ENCODE peak calls at places on chromosomes 5 and 9, in seven cellular contexts. One of them, this sample, is unnamed. For H3K4me1, the result is how much of the 10 kb centered on the place peaks cover.

GRCh38 chr9:137403281-137403680 is 19.7 kb downstream of the EXD3 start:
- DNase-seq in CD8-positive, alpha-beta T cell: no peak
- DNase-seq in neural progenitor cell: no peak
- DNase-seq in hepatocyte: no peak
- DNase-seq in HCT116: no peak
- DNase-seq in naive thymus-derived CD4-positive, alpha-beta T cell: no peak
- DNase-seq in SJCRH30: no peak
- DNase-seq in this sample: no peak

GRCh38 chr9:109320734-109321448 is at the start of gene EPB41L4B:
- DNase-seq in naive thymus-derived CD4-positive, alpha-beta T cell: peak
- DNase-seq in SJCRH30: peak
- DNase-seq in HCT116: peak
- DNase-seq in CD8-positive, alpha-beta T cell: peak
- DNase-seq in hepatocyte: peak
- DNase-seq in neural progenitor cell: peak
- DNase-seq in this sample: peak

GRCh38 chr9:132644251-132644650 is 25.5 kb downstream of the DDX31 start:
- DNase-seq in HCT116: no peak
- DNase-seq in naive thymus-derived CD4-positive, alpha-beta T cell: no peak
- DNase-seq in hepatocyte: no peak
- DNase-seq in CD8-positive, alpha-beta T cell: no peak
- DNase-seq in neural progenitor cell: peak
- DNase-seq in SJCRH30: peak
- DNase-seq in this sample: no peak

GRCh38 chr9:111427186-111427585 is 57.0 kb downstream of the ECPAS start:
- DNase-seq in neural progenitor cell: no peak
- DNase-seq in HCT116: peak
- DNase-seq in hepatocyte: no peak
- DNase-seq in SJCRH30: no peak
- DNase-seq in CD8-positive, alpha-beta T cell: no peak
- DNase-seq in naive thymus-derived CD4-positive, alpha-beta T cell: no peak
- DNase-seq in this sample: no peak

GRCh38 chr5:139422307-139422893 is 16.9 kb downstream of the DNAJC18 start:
- DNase-seq in CD8-positive, alpha-beta T cell: peak
- DNase-seq in SJCRH30: peak
- DNase-seq in neural progenitor cell: peak
- DNase-seq in hepatocyte: peak
- DNase-seq in naive thymus-derived CD4-positive, alpha-beta T cell: peak
- DNase-seq in HCT116: peak
- DNase-seq in this sample: peak

GRCh38 chr5:112779531-112779930 is 41.8 kb downstream of the APC start:
- DNase-seq in CD8-positive, alpha-beta T cell: no peak
- DNase-seq in HCT116: no peak
- DNase-seq in SJCRH30: no peak
- DNase-seq in hepatocyte: no peak
- DNase-seq in naive thymus-derived CD4-positive, alpha-beta T cell: no peak
- DNase-seq in neural progenitor cell: no peak
- DNase-seq in this sample: no peak

GRCh38 chr9:93589688-93590087 is 13.3 kb downstream of the PHF2 start:
- DNase-seq in SJCRH30: peak
- DNase-seq in neural progenitor cell: peak
- DNase-seq in HCT116: no peak
- DNase-seq in CD8-positive, alpha-beta T cell: no peak
- DNase-seq in hepatocyte: peak
- DNase-seq in naive thymus-derived CD4-positive, alpha-beta T cell: no peak
- DNase-seq in this sample: no peak

GRCh38 chr9:8734760-8735159 is 935.2 kb upstream of the DMAC1 start:
- DNase-seq in hepatocyte: no peak
- DNase-seq in HCT116: no peak
- DNase-seq in SJCRH30: peak
- DNase-seq in naive thymus-derived CD4-positive, alpha-beta T cell: no peak
- DNase-seq in neural progenitor cell: peak
- DNase-seq in CD8-positive, alpha-beta T cell: no peak
- DNase-seq in this sample: no peak

GRCh38 chr9:116342071-116342470 is 188.5 kb downstream of the PAPPA start:
- DNase-seq in HCT116: no peak
- DNase-seq in SJCRH30: no peak
- DNase-seq in neural progenitor cell: peak
- DNase-seq in hepatocyte: no peak
- DNase-seq in CD8-positive, alpha-beta T cell: no peak
- DNase-seq in naive thymus-derived CD4-positive, alpha-beta T cell: no peak
- DNase-seq in this sample: no peak

GRCh38 chr5:113166710-113167366 is 190.2 kb downstream of the DCP2 start:
- DNase-seq in CD8-positive, alpha-beta T cell: no peak
- DNase-seq in hepatocyte: peak
- DNase-seq in SJCRH30: peak
- DNase-seq in neural progenitor cell: peak
- DNase-seq in HCT116: peak
- DNase-seq in naive thymus-derived CD4-positive, alpha-beta T cell: no peak
- DNase-seq in this sample: no peak

GRCh38 chr9:97555164-97555563 is 53.7 kb downstream of the TMOD1 start:
- DNase-seq in neural progenitor cell: peak
- DNase-seq in CD8-positive, alpha-beta T cell: no peak
- DNase-seq in SJCRH30: peak
- DNase-seq in naive thymus-derived CD4-positive, alpha-beta T cell: no peak
- DNase-seq in HCT116: no peak
- DNase-seq in hepatocyte: no peak
- DNase-seq in this sample: peak

GRCh38 chr5:74122979-74123575 is 497.1 kb downstream of the ARHGEF28 start:
- DNase-seq in CD8-positive, alpha-beta T cell: no peak
- DNase-seq in hepatocyte: no peak
- DNase-seq in SJCRH30: peak
- DNase-seq in naive thymus-derived CD4-positive, alpha-beta T cell: no peak
- DNase-seq in neural progenitor cell: no peak
- DNase-seq in HCT116: no peak
- DNase-seq in this sample: no peak

GRCh38 chr5:64612349-64612961 is 77.8 kb upstream of the SHISAL2B start:
- DNase-seq in HCT116: peak
- DNase-seq in SJCRH30: peak
- DNase-seq in neural progenitor cell: peak
- DNase-seq in CD8-positive, alpha-beta T cell: no peak
- DNase-seq in naive thymus-derived CD4-positive, alpha-beta T cell: no peak
- DNase-seq in hepatocyte: peak
- DNase-seq in this sample: peak

GRCh38 chr5:43041131-43041668 is 1.1 kb upstream of the ANXA2R start:
- DNase-seq in SJCRH30: no peak
- DNase-seq in hepatocyte: peak
- DNase-seq in HCT116: no peak
- DNase-seq in CD8-positive, alpha-beta T cell: peak
- DNase-seq in naive thymus-derived CD4-positive, alpha-beta T cell: peak
- DNase-seq in neural progenitor cell: peak
- DNase-seq in this sample: no peak

GRCh38 chr5:172486451-172486850 is 32.1 kb upstream of the SH3PXD2B start:
- DNase-seq in SJCRH30: no peak
- DNase-seq in hepatocyte: no peak
- DNase-seq in neural progenitor cell: no peak
- DNase-seq in CD8-positive, alpha-beta T cell: no peak
- DNase-seq in naive thymus-derived CD4-positive, alpha-beta T cell: no peak
- DNase-seq in HCT116: no peak
- DNase-seq in this sample: no peak

GRCh38 chr5:38330207-38330606 is 71.8 kb downstream of the EGFLAM start:
- DNase-seq in CD8-positive, alpha-beta T cell: no peak
- DNase-seq in SJCRH30: no peak
- DNase-seq in neural progenitor cell: no peak
- DNase-seq in hepatocyte: no peak
- DNase-seq in naive thymus-derived CD4-positive, alpha-beta T cell: no peak
- DNase-seq in HCT116: no peak
- DNase-seq in this sample: no peak

GRCh38 chr5:173826921-173827350 is 61.2 kb upstream of the CPEB4 start:
- DNase-seq in CD8-positive, alpha-beta T cell: no peak
- DNase-seq in SJCRH30: no peak
- DNase-seq in HCT116: no peak
- DNase-seq in hepatocyte: no peak
- DNase-seq in naive thymus-derived CD4-positive, alpha-beta T cell: no peak
- DNase-seq in neural progenitor cell: no peak
- DNase-seq in this sample: peak

GRCh38 chr5:148186248-148187003 is 16.4 kb upstream of the SPINK6 start:
- DNase-seq in naive thymus-derived CD4-positive, alpha-beta T cell: no peak
- DNase-seq in hepatocyte: no peak
- DNase-seq in CD8-positive, alpha-beta T cell: no peak
- DNase-seq in neural progenitor cell: no peak
- DNase-seq in SJCRH30: no peak
- DNase-seq in HCT116: no peak
- DNase-seq in this sample: no peak

GRCh38 chr9:14692536-14692917 is 705 bp downstream of the ZDHHC21 start:
- DNase-seq in SJCRH30: peak
- DNase-seq in HCT116: no peak
- DNase-seq in naive thymus-derived CD4-positive, alpha-beta T cell: no peak
- DNase-seq in CD8-positive, alpha-beta T cell: no peak
- DNase-seq in hepatocyte: no peak
- DNase-seq in neural progenitor cell: no peak
- DNase-seq in this sample: no peak

GRCh38 chr9:126326228-126327015 is at the start of gene MVB12B:
- DNase-seq in naive thymus-derived CD4-positive, alpha-beta T cell: peak
- DNase-seq in neural progenitor cell: peak
- DNase-seq in CD8-positive, alpha-beta T cell: peak
- DNase-seq in hepatocyte: peak
- DNase-seq in SJCRH30: peak
- DNase-seq in HCT116: no peak
- DNase-seq in this sample: peak

GRCh38 chr5:82413302-82414042 is 135.3 kb upstream of the RPS23 start:
- DNase-seq in HCT116: no peak
- DNase-seq in CD8-positive, alpha-beta T cell: no peak
- DNase-seq in neural progenitor cell: no peak
- DNase-seq in SJCRH30: no peak
- DNase-seq in naive thymus-derived CD4-positive, alpha-beta T cell: no peak
- DNase-seq in hepatocyte: no peak
- DNase-seq in this sample: no peak

GRCh38 chr5:98110270-98110669 is 663.2 kb upstream of the RGMB start:
- DNase-seq in CD8-positive, alpha-beta T cell: no peak
- DNase-seq in naive thymus-derived CD4-positive, alpha-beta T cell: no peak
- DNase-seq in SJCRH30: peak
- DNase-seq in neural progenitor cell: no peak
- DNase-seq in HCT116: no peak
- DNase-seq in hepatocyte: no peak
- DNase-seq in this sample: no peak

GRCh38 chr9:135702002-135702721 is at the start of gene KCNT1:
- DNase-seq in HCT116: no peak
- DNase-seq in hepatocyte: peak
- DNase-seq in neural progenitor cell: peak
- DNase-seq in naive thymus-derived CD4-positive, alpha-beta T cell: peak
- DNase-seq in CD8-positive, alpha-beta T cell: no peak
- DNase-seq in SJCRH30: peak
- DNase-seq in this sample: peak

GRCh38 chr5:67215592-67216471 is 19.2 kb upstream of the CD180 start:
- DNase-seq in naive thymus-derived CD4-positive, alpha-beta T cell: peak
- DNase-seq in CD8-positive, alpha-beta T cell: peak
- DNase-seq in hepatocyte: peak
- DNase-seq in HCT116: no peak
- DNase-seq in SJCRH30: peak
- DNase-seq in neural progenitor cell: no peak
- DNase-seq in this sample: peak

GRCh38 chr9:125829743-125830142 is 82.6 kb downstream of the PBX3 start:
- DNase-seq in SJCRH30: no peak
- DNase-seq in naive thymus-derived CD4-positive, alpha-beta T cell: peak
- DNase-seq in HCT116: no peak
- DNase-seq in neural progenitor cell: no peak
- DNase-seq in CD8-positive, alpha-beta T cell: peak
- DNase-seq in hepatocyte: no peak
- DNase-seq in this sample: peak

GRCh38 chr9:127397722-127398647 is 1.0 kb downstream of the SLC2A8 start:
- DNase-seq in hepatocyte: peak
- DNase-seq in HCT116: no peak
- DNase-seq in SJCRH30: peak
- DNase-seq in neural progenitor cell: peak
- DNase-seq in CD8-positive, alpha-beta T cell: no peak
- DNase-seq in naive thymus-derived CD4-positive, alpha-beta T cell: no peak
- DNase-seq in this sample: peak
- H3K27ac ChIP-seq in hepatocyte: peak
- H3K27ac ChIP-seq in HCT116: peak
- H3K27ac ChIP-seq in SJCRH30: no peak
- H3K27ac ChIP-seq in neural progenitor cell: no peak
- H3K27ac ChIP-seq in CD8-positive, alpha-beta T cell: no peak
- H3K27ac ChIP-seq in naive thymus-derived CD4-positive, alpha-beta T cell: no peak
- H3K27ac ChIP-seq in this sample: no peak

DNA sequence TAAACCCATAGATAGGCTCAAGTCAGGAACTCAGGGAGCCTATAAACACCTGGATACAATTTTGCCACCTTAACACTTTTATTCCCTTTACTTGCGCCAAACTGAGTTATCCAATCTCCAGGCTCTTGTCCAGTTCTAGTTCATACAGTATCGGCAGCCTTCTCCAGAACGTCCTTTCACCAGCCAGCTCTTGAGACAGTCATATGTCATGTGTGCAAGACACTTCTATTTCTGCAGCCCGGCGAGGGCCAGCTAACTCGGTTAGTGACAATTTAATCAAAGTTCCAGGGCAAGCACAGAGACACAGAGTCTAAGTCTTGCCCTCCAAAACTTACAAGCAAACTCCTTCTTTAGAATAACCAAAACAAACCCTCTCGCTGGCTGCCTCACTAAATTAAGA is 12.9 kb downstream of the ABCA1 start:
- DNase-seq in HCT116: no peak
- DNase-seq in SJCRH30: no peak
- DNase-seq in CD8-positive, alpha-beta T cell: no peak
- DNase-seq in naive thymus-derived CD4-positive, alpha-beta T cell: no peak
- DNase-seq in neural progenitor cell: no peak
- DNase-seq in hepatocyte: no peak
- DNase-seq in this sample: no peak
- H3K4me1 ChIP-seq in HCT116: under half
- H3K4me1 ChIP-seq in SJCRH30: under half
- H3K4me1 ChIP-seq in CD8-positive, alpha-beta T cell: under half
- H3K4me1 ChIP-seq in naive thymus-derived CD4-positive, alpha-beta T cell: under half
- H3K4me1 ChIP-seq in neural progenitor cell: under half
- H3K4me1 ChIP-seq in hepatocyte: under half
- H3K4me1 ChIP-seq in this sample: under half

GRCh38 chr5:170265527-170265926 is 32.0 kb downstream of the LCP2 start:
- DNase-seq in CD8-positive, alpha-beta T cell: no peak
- DNase-seq in SJCRH30: no peak
- DNase-seq in neural progenitor cell: peak
- DNase-seq in HCT116: no peak
- DNase-seq in hepatocyte: peak
- DNase-seq in naive thymus-derived CD4-positive, alpha-beta T cell: no peak
- DNase-seq in this sample: no peak
- H3K27ac ChIP-seq in CD8-positive, alpha-beta T cell: no peak
- H3K27ac ChIP-seq in SJCRH30: no peak
- H3K27ac ChIP-seq in neural progenitor cell: no peak
- H3K27ac ChIP-seq in HCT116: no peak
- H3K27ac ChIP-seq in hepatocyte: no peak
- H3K27ac ChIP-seq in naive thymus-derived CD4-positive, alpha-beta T cell: peak
- H3K27ac ChIP-seq in this sample: no peak

GRCh38 chr5:87122171-87122977 is 145.3 kb upstream of the RASA1 start:
- DNase-seq in CD8-positive, alpha-beta T cell: no peak
- DNase-seq in HCT116: no peak
- DNase-seq in SJCRH30: no peak
- DNase-seq in hepatocyte: no peak
- DNase-seq in neural progenitor cell: no peak
- DNase-seq in naive thymus-derived CD4-positive, alpha-beta T cell: no peak
- DNase-seq in this sample: no peak

GRCh38 chr5:87120518-87121314 is 147.0 kb upstream of the RASA1 start:
- DNase-seq in HCT116: peak
- DNase-seq in hepatocyte: no peak
- DNase-seq in CD8-positive, alpha-beta T cell: peak
- DNase-seq in neural progenitor cell: no peak
- DNase-seq in naive thymus-derived CD4-positive, alpha-beta T cell: no peak
- DNase-seq in SJCRH30: peak
- DNase-seq in this sample: peak

GRCh38 chr5:87125796-87126195 is 141.9 kb upstream of the RASA1 start:
- DNase-seq in neural progenitor cell: no peak
- DNase-seq in HCT116: no peak
- DNase-seq in SJCRH30: no peak
- DNase-seq in CD8-positive, alpha-beta T cell: no peak
- DNase-seq in naive thymus-derived CD4-positive, alpha-beta T cell: no peak
- DNase-seq in hepatocyte: no peak
- DNase-seq in this sample: no peak

GRCh38 chr5:87119588-87119987 is 148.1 kb upstream of the RASA1 start:
- DNase-seq in hepatocyte: no peak
- DNase-seq in SJCRH30: no peak
- DNase-seq in CD8-positive, alpha-beta T cell: no peak
- DNase-seq in naive thymus-derived CD4-positive, alpha-beta T cell: no peak
- DNase-seq in neural progenitor cell: no peak
- DNase-seq in HCT116: no peak
- DNase-seq in this sample: no peak

GRCh38 chr5:87121315-87122170 is 146.1 kb upstream of the RASA1 start:
- DNase-seq in naive thymus-derived CD4-positive, alpha-beta T cell: peak
- DNase-seq in SJCRH30: peak
- DNase-seq in CD8-positive, alpha-beta T cell: peak
- DNase-seq in hepatocyte: no peak
- DNase-seq in HCT116: peak
- DNase-seq in neural progenitor cell: no peak
- DNase-seq in this sample: peak
- H3K4me1 ChIP-seq in naive thymus-derived CD4-positive, alpha-beta T cell: under half
- H3K4me1 ChIP-seq in SJCRH30: half or more
- H3K4me1 ChIP-seq in CD8-positive, alpha-beta T cell: under half
- H3K4me1 ChIP-seq in hepatocyte: under half
- H3K4me1 ChIP-seq in HCT116: under half
- H3K4me1 ChIP-seq in neural progenitor cell: under half
- H3K4me1 ChIP-seq in this sample: under half

This sample was measured in small intestine.